ENCODE peak calls at places on chromosomes 5 and 9, in seven cellular contexts. S is H9, M is mesenchymal stem cell, U is IMR-90, R is H1, B is neuronal stem cell, N is mesendoderm. T is an unnamed sample.

GRCh38 chr9:89352874-89353649 is 34.8 kb downstream of the SECISBP2 start:
- DNase-seq in S (no peak), M (no peak), U (no peak), R (no peak), B (no peak), N (no peak), T (no peak)

GRCh38 chr9:17625644-17626388 is 47.0 kb downstream of the SH3GL2 start:
- DNase-seq in S (no peak), M (no peak), U (peak; percentile 38), R (no peak), B (no peak), N (peak; percentile 35), T (no peak)

GRCh38 chr5:154403234-154403633 is 42.6 kb upstream of the SAP30L start:
- DNase-seq in S (no peak), M (no peak), U (peak; percentile 32), R (no peak), B (no peak), N (no peak), T (no peak)

GRCh38 chr5:117954341-117954740 is 1034.0 kb downstream of the DTWD2 start:
- DNase-seq in S (no peak), M (no peak), U (peak; percentile 2), R (no peak), B (no peak), N (no peak), T (no peak)

GRCh38 chr9:133863193-133863592 is 125.0 kb upstream of the SARDH start:
- DNase-seq in S (no peak), M (no peak), U (no peak), R (no peak), B (no peak), N (no peak), T (peak; percentile 96)

GRCh38 chr5:32534056-32534455 is 51.3 kb upstream of the SUB1 start:
- DNase-seq in S (no peak), M (no peak), U (no peak), R (no peak), B (no peak), N (no peak), T (no peak)

GRCh38 chr5:61313960-61314681 is 17.9 kb upstream of the ZSWIM6 start:
- DNase-seq in S (no peak), M (peak; percentile 93), U (peak; percentile 94), R (no peak), B (no peak), N (no peak), T (peak; percentile 94)

GRCh38 chr5:130871346-130872086 is 293.5 kb downstream of the HINT1 start:
- DNase-seq in S (peak; percentile 44), M (peak; percentile 43), U (peak; percentile 1), R (peak; percentile 52), B (no peak), N (peak; percentile 54), T (peak; percentile 76)

GRCh38 chr9:129407905-129408452 is 212.9 kb downstream of the C9orf50 start:
- DNase-seq in S (no peak), M (no peak), U (no peak), R (no peak), B (no peak), N (no peak), T (no peak)

DNA sequence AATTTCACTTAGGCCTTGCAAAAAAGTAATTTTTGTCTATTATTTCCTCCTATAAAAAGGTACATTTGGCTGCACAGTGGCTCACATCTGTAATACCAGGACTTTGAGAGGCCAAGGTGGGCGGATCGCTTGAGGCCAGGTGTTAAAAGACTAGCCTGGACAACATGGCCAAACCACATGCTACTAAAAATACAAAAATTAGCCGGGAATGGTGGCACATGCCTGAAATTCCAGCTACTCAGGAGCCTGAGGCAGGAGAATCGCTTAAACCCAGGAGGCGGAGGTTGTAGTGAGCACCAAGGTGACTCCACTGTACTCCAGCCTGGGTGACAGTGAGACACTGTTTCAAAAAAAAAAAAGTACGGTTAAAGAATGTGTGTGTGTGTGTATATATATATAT is 15.7 kb downstream of the NUP155 start:
- DNase-seq in S (no peak), M (no peak), U (no peak), R (no peak), B (no peak), N (no peak), T (peak; percentile 84)
- H3K4ac ChIP-seq in S (no peak overlapping the region), M (no peak overlapping the region), U (no peak overlapping the region), R (no peak overlapping the region), B (no peak overlapping the region), N (no peak overlapping the region), T (no peak overlapping the region)

GRCh38 chr9:127945338-127945737 is 7.7 kb upstream of the DPM2 start:
- DNase-seq in S (no peak), M (no peak), U (no peak), R (no peak), B (no peak), N (no peak), T (no peak)

GRCh38 chr9:127947841-127948710 is 10.4 kb upstream of the DPM2 start:
- DNase-seq in S (no peak), M (no peak), U (no peak), R (no peak), B (no peak), N (no peak), T (no peak)

GRCh38 chr9:127944586-127945218 is 7.0 kb upstream of the DPM2 start:
- DNase-seq in S (no peak), M (no peak), U (no peak), R (no peak), B (no peak), N (no peak), T (no peak)

GRCh38 chr9:127945942-127946341 is 8.3 kb upstream of the DPM2 start:
- DNase-seq in S (no peak), M (no peak), U (no peak), R (no peak), B (no peak), N (no peak), T (no peak)

DNA sequence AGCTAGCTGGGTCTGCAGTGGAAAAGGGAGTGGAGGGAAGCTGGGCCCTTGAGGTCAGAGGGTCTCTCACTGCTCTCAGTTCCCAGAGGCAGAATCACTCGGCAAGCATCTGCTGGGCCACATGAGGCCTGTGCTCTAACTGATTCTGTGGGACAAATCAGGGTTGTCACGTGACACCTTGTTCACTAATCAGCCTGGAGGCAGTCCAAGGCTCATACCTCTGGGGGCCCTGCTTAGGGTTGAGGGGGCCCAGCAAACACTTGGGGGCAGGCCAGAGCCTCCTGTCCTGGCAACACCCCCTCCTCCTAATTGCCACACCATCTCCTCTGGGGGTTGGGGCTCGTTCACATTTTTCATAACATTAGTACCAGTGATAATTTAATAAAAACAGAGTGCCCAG is 9.1 kb upstream of the DPM2 start:
- DNase-seq in S (no peak), M (no peak), U (no peak), R (no peak), B (no peak), N (no peak), T (no peak)
- H3K4ac ChIP-seq in S (no peak overlapping the region), M (no peak overlapping the region), U (no peak overlapping the region), R (no peak overlapping the region), B (no peak overlapping the region), N (no peak overlapping the region), T (no peak overlapping the region)

DNA sequence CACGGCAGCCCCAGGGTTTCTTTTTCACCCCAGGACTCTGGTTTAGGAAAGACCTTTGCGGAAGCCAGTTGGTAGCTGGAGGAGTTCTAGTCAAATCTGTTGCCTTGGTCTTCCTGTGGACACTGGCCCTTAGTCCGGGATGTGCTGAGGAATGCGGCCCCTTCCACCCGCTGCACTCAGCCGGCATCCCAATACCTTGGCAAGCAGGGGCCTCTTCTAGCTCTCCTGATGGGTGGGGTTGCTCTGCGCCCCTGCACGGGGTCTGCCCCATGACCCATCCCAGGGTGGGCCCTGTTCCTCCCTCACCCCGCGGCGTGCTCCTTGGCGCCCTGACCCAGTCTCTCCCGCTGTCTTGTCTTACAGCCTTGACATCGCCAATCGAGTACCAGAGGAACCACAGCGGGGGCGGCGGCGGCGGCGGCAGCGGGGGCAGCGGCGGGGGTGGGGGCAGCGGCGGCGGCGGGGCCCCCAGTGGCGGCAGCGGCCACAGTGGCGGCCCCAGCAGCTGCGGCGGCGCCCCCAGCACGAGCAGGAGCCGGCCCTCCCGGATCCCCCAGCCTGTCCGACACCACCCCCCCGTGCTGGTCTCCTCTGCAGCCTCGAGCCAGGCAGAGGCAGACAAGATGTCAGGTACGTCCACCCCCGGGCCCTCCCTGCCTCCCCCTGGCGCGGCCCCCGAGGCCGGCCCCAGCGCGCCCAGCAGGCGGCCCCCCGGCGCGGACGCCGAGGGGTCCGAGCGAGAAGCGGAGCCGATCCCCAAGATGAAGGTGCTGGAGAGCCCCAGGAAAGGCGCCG is 94.3 kb upstream of the OTULINL start:
- DNase-seq in S (no peak), M (no peak), U (no peak), R (no peak), B (no peak), N (no peak), T (no peak)
- H3K4ac ChIP-seq in S (no peak overlapping the region), M (no peak overlapping the region), U (no peak overlapping the region), R (no peak overlapping the region), B (no peak overlapping the region), N (no peak overlapping the region), T (no peak overlapping the region)

DNA sequence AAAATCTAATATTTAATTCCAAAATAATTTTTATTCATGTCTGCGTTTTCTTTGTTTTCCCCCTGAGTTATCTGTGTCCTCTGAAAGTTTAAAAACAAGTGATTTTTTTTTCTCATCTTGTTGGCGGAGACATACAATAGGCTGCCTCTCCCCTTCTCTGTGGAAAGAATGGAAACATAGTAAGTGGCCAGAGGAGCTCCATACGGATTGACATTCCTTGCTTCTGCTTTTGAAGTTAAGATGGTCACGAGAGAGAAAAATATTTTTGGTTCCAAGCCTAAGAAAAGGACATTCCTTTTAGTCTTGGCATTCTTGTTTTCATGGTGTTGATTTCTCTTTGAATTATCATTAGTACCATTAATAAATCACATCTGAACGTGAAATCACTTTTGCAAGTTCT is 28.3 kb downstream of the ZNF462 start:
- DNase-seq in S (no peak), M (no peak), U (no peak), R (no peak), B (no peak), N (peak; percentile 70), T (peak; percentile 37)
- H3K4ac ChIP-seq in S (no peak overlapping the region), M (no peak overlapping the region), U (no peak overlapping the region), R (no peak overlapping the region), B (no peak overlapping the region), N (no peak overlapping the region), T (no peak overlapping the region)

GRCh38 chr5:164680216-164680615 is 1174.8 kb downstream of the MAT2B start:
- DNase-seq in S (peak; percentile 24), M (no peak), U (no peak), R (no peak), B (no peak), N (peak; percentile 72), T (no peak)

GRCh38 chr5:164680812-164681211 is 1175.4 kb downstream of the MAT2B start:
- DNase-seq in S (peak; percentile 27), M (no peak), U (no peak), R (no peak), B (no peak), N (no peak), T (no peak)

GRCh38 chr5:164679461-164679860 is 1174.0 kb downstream of the MAT2B start:
- DNase-seq in S (no peak), M (no peak), U (no peak), R (no peak), B (no peak), N (peak; percentile 21), T (peak; percentile 70)
- H3K4ac ChIP-seq in S (no peak overlapping the region), M (no peak overlapping the region), U (no peak overlapping the region), R (no peak overlapping the region), B (no peak overlapping the region), N (peak overlapping the region; percentile 87), T (no peak overlapping the region)

GRCh38 chr9:123334639-123335038 is 21.4 kb upstream of the CRB2 start:
- DNase-seq in S (no peak), M (no peak), U (no peak), R (no peak), B (no peak), N (no peak), T (no peak)
- H3K4ac ChIP-seq in S (no peak overlapping the region), M (no peak overlapping the region), U (no peak overlapping the region), R (no peak overlapping the region), B (no peak overlapping the region), N (no peak overlapping the region), T (no peak overlapping the region)

GRCh38 chr5:50667079-50667652 is 729 bp downstream of the PARP8 start:
- DNase-seq in S (peak; percentile 66), M (peak; percentile 81), U (peak; percentile 41), R (peak; percentile 85), B (peak; percentile 65), N (peak; percentile 77), T (peak; percentile 48)
- H3K4ac ChIP-seq in S (peak overlapping the region; percentile 64), M (peak overlapping the region; percentile 65), U (peak overlapping the region; percentile 56), R (no peak overlapping the region), B (no peak overlapping the region), N (peak overlapping the region; percentile 73), T (peak overlapping the region; percentile 68)

T was measured in trophoblast cell.